ENCODE peak calls at places on chromosomes 16 and 17, in seven cellular contexts. One of them, this sample, is unnamed.
A peak's percentile ranks its signal among the peaks of the same experiment; 100 is the strongest.

GRCh38 chr17:44007346-44008204 is 3.2 kb downstream of the NAGS start:
- DNase-seq in activated CD8-positive, alpha-beta T cell treated with anti-CD3 and anti-CD28 coated beads for 36 hours: no peak
- DNase-seq in nephron progenitor cell: no peak
- DNase-seq in NCI-H1105: no peak
- DNase-seq in T-helper 17 cell: no peak
- DNase-seq in stimulated activated CD4-positive, alpha-beta T cell treated with anti-CD3 and anti-CD28 coated beads, Interleukin-4, amount 100 ng/mL, for 4 hours: no peak
- DNase-seq in HFFc6: no peak
- DNase-seq in this sample: no peak

GRCh38 chr17:74757502-74757901 is 9.1 kb downstream of the NHERF1 start:
- DNase-seq in activated CD8-positive, alpha-beta T cell treated with anti-CD3 and anti-CD28 coated beads for 36 hours: no peak
- DNase-seq in nephron progenitor cell: no peak
- DNase-seq in NCI-H1105: no peak
- DNase-seq in T-helper 17 cell: no peak
- DNase-seq in stimulated activated CD4-positive, alpha-beta T cell treated with anti-CD3 and anti-CD28 coated beads, Interleukin-4, amount 100 ng/mL, for 4 hours: no peak
- DNase-seq in HFFc6: no peak
- DNase-seq in this sample: no peak

GRCh38 chr16:81491522-81492188 is 47.0 kb downstream of the CMIP start:
- DNase-seq in activated CD8-positive, alpha-beta T cell treated with anti-CD3 and anti-CD28 coated beads for 36 hours: no peak
- DNase-seq in nephron progenitor cell: no peak
- DNase-seq in NCI-H1105: no peak
- DNase-seq in T-helper 17 cell: no peak
- DNase-seq in stimulated activated CD4-positive, alpha-beta T cell treated with anti-CD3 and anti-CD28 coated beads, Interleukin-4, amount 100 ng/mL, for 4 hours: no peak
- DNase-seq in HFFc6: peak; percentile 53
- DNase-seq in this sample: no peak

GRCh38 chr17:38579934-38580333 is 25.8 kb downstream of the SRCIN1 start:
- DNase-seq in activated CD8-positive, alpha-beta T cell treated with anti-CD3 and anti-CD28 coated beads for 36 hours: peak; percentile 78
- DNase-seq in nephron progenitor cell: peak; percentile 49
- DNase-seq in NCI-H1105: peak; percentile 96
- DNase-seq in T-helper 17 cell: no peak
- DNase-seq in stimulated activated CD4-positive, alpha-beta T cell treated with anti-CD3 and anti-CD28 coated beads, Interleukin-4, amount 100 ng/mL, for 4 hours: no peak
- DNase-seq in HFFc6: no peak
- DNase-seq in this sample: no peak

GRCh38 chr17:34254651-34255380 is at the start of gene CCL2:
- DNase-seq in activated CD8-positive, alpha-beta T cell treated with anti-CD3 and anti-CD28 coated beads for 36 hours: no peak
- DNase-seq in nephron progenitor cell: peak; percentile 52
- DNase-seq in NCI-H1105: no peak
- DNase-seq in T-helper 17 cell: no peak
- DNase-seq in stimulated activated CD4-positive, alpha-beta T cell treated with anti-CD3 and anti-CD28 coated beads, Interleukin-4, amount 100 ng/mL, for 4 hours: no peak
- DNase-seq in HFFc6: peak; percentile 78
- DNase-seq in this sample: no peak

GRCh38 chr16:48172682-48173081 is 16.9 kb upstream of the ABCC12 start:
- DNase-seq in activated CD8-positive, alpha-beta T cell treated with anti-CD3 and anti-CD28 coated beads for 36 hours: no peak
- DNase-seq in nephron progenitor cell: no peak
- DNase-seq in NCI-H1105: no peak
- DNase-seq in T-helper 17 cell: no peak
- DNase-seq in stimulated activated CD4-positive, alpha-beta T cell treated with anti-CD3 and anti-CD28 coated beads, Interleukin-4, amount 100 ng/mL, for 4 hours: no peak
- DNase-seq in HFFc6: no peak
- DNase-seq in this sample: no peak

GRCh38 chr17:8360260-8360659 is 16.2 kb downstream of the KRABD2 start:
- DNase-seq in activated CD8-positive, alpha-beta T cell treated with anti-CD3 and anti-CD28 coated beads for 36 hours: no peak
- DNase-seq in nephron progenitor cell: no peak
- DNase-seq in NCI-H1105: no peak
- DNase-seq in T-helper 17 cell: no peak
- DNase-seq in stimulated activated CD4-positive, alpha-beta T cell treated with anti-CD3 and anti-CD28 coated beads, Interleukin-4, amount 100 ng/mL, for 4 hours: no peak
- DNase-seq in HFFc6: no peak
- DNase-seq in this sample: no peak

GRCh38 chr17:50550661-50551432 is 3.9 kb downstream of the SPATA20 start:
- DNase-seq in activated CD8-positive, alpha-beta T cell treated with anti-CD3 and anti-CD28 coated beads for 36 hours: peak; percentile 33
- DNase-seq in nephron progenitor cell: peak; percentile 83
- DNase-seq in NCI-H1105: no peak
- DNase-seq in T-helper 17 cell: no peak
- DNase-seq in stimulated activated CD4-positive, alpha-beta T cell treated with anti-CD3 and anti-CD28 coated beads, Interleukin-4, amount 100 ng/mL, for 4 hours: no peak
- DNase-seq in HFFc6: peak; percentile 70
- DNase-seq in this sample: no peak

GRCh38 chr16:73171380-73171779 is 123.5 kb upstream of the ZFHX3 start:
- DNase-seq in activated CD8-positive, alpha-beta T cell treated with anti-CD3 and anti-CD28 coated beads for 36 hours: no peak
- DNase-seq in nephron progenitor cell: no peak
- DNase-seq in NCI-H1105: no peak
- DNase-seq in T-helper 17 cell: no peak
- DNase-seq in stimulated activated CD4-positive, alpha-beta T cell treated with anti-CD3 and anti-CD28 coated beads, Interleukin-4, amount 100 ng/mL, for 4 hours: no peak
- DNase-seq in HFFc6: no peak
- DNase-seq in this sample: no peak

GRCh38 chr17:59038734-59039133 is 67.9 kb downstream of the TRIM37 start:
- DNase-seq in activated CD8-positive, alpha-beta T cell treated with anti-CD3 and anti-CD28 coated beads for 36 hours: peak; percentile 4
- DNase-seq in nephron progenitor cell: no peak
- DNase-seq in NCI-H1105: no peak
- DNase-seq in T-helper 17 cell: no peak
- DNase-seq in stimulated activated CD4-positive, alpha-beta T cell treated with anti-CD3 and anti-CD28 coated beads, Interleukin-4, amount 100 ng/mL, for 4 hours: no peak
- DNase-seq in HFFc6: no peak
- DNase-seq in this sample: no peak

GRCh38 chr17:66165537-66166123 is 26.3 kb downstream of the CEP112 start:
- DNase-seq in activated CD8-positive, alpha-beta T cell treated with anti-CD3 and anti-CD28 coated beads for 36 hours: peak; percentile 6
- DNase-seq in nephron progenitor cell: peak; percentile 13
- DNase-seq in NCI-H1105: peak; percentile 8
- DNase-seq in T-helper 17 cell: no peak
- DNase-seq in stimulated activated CD4-positive, alpha-beta T cell treated with anti-CD3 and anti-CD28 coated beads, Interleukin-4, amount 100 ng/mL, for 4 hours: no peak
- DNase-seq in HFFc6: peak; percentile 66
- DNase-seq in this sample: no peak

GRCh38 chr17:3512512-3513171 is 36.8 kb downstream of the ASPA start:
- DNase-seq in activated CD8-positive, alpha-beta T cell treated with anti-CD3 and anti-CD28 coated beads for 36 hours: no peak
- DNase-seq in nephron progenitor cell: peak; percentile 23
- DNase-seq in NCI-H1105: no peak
- DNase-seq in T-helper 17 cell: no peak
- DNase-seq in stimulated activated CD4-positive, alpha-beta T cell treated with anti-CD3 and anti-CD28 coated beads, Interleukin-4, amount 100 ng/mL, for 4 hours: no peak
- DNase-seq in HFFc6: peak; percentile 8
- DNase-seq in this sample: no peak

GRCh38 chr16:1614226-1615102 is 2.3 kb downstream of the CRAMP1 start:
- DNase-seq in activated CD8-positive, alpha-beta T cell treated with anti-CD3 and anti-CD28 coated beads for 36 hours: peak; percentile 30
- DNase-seq in nephron progenitor cell: peak; percentile 65
- DNase-seq in NCI-H1105: no peak
- DNase-seq in T-helper 17 cell: no peak
- DNase-seq in stimulated activated CD4-positive, alpha-beta T cell treated with anti-CD3 and anti-CD28 coated beads, Interleukin-4, amount 100 ng/mL, for 4 hours: peak; percentile 9
- DNase-seq in HFFc6: peak; percentile 15
- DNase-seq in this sample: no peak

GRCh38 chr17:63966646-63967265 is 6.0 kb downstream of the SCN4A start:
- DNase-seq in activated CD8-positive, alpha-beta T cell treated with anti-CD3 and anti-CD28 coated beads for 36 hours: peak; percentile 86
- DNase-seq in nephron progenitor cell: no peak
- DNase-seq in NCI-H1105: no peak
- DNase-seq in T-helper 17 cell: no peak
- DNase-seq in stimulated activated CD4-positive, alpha-beta T cell treated with anti-CD3 and anti-CD28 coated beads, Interleukin-4, amount 100 ng/mL, for 4 hours: no peak
- DNase-seq in HFFc6: no peak
- DNase-seq in this sample: no peak

GRCh38 chr17:58337600-58338453 is 9.2 kb upstream of the TSPOAP1 start:
- DNase-seq in activated CD8-positive, alpha-beta T cell treated with anti-CD3 and anti-CD28 coated beads for 36 hours: peak; percentile 98
- DNase-seq in nephron progenitor cell: peak; percentile 68
- DNase-seq in NCI-H1105: no peak
- DNase-seq in T-helper 17 cell: peak; percentile 83
- DNase-seq in stimulated activated CD4-positive, alpha-beta T cell treated with anti-CD3 and anti-CD28 coated beads, Interleukin-4, amount 100 ng/mL, for 4 hours: peak; percentile 87
- DNase-seq in HFFc6: peak; percentile 84
- DNase-seq in this sample: peak; percentile 87

GRCh38 chr17:82273327-82274133 is at the start of gene CSNK1D:
- DNase-seq in activated CD8-positive, alpha-beta T cell treated with anti-CD3 and anti-CD28 coated beads for 36 hours: peak; percentile 95
- DNase-seq in nephron progenitor cell: peak; percentile 97
- DNase-seq in NCI-H1105: peak; percentile 78
- DNase-seq in T-helper 17 cell: peak; percentile 91
- DNase-seq in stimulated activated CD4-positive, alpha-beta T cell treated with anti-CD3 and anti-CD28 coated beads, Interleukin-4, amount 100 ng/mL, for 4 hours: peak; percentile 95
- DNase-seq in HFFc6: peak; percentile 63
- DNase-seq in this sample: peak; percentile 89

GRCh38 chr17:7797976-7798375 is 36.0 kb upstream of the KDM6B start:
- DNase-seq in activated CD8-positive, alpha-beta T cell treated with anti-CD3 and anti-CD28 coated beads for 36 hours: no peak
- DNase-seq in nephron progenitor cell: no peak
- DNase-seq in NCI-H1105: no peak
- DNase-seq in T-helper 17 cell: no peak
- DNase-seq in stimulated activated CD4-positive, alpha-beta T cell treated with anti-CD3 and anti-CD28 coated beads, Interleukin-4, amount 100 ng/mL, for 4 hours: no peak
- DNase-seq in HFFc6: no peak
- DNase-seq in this sample: no peak

GRCh38 chr17:43713494-43714162 is 45.0 kb downstream of the SOST start:
- DNase-seq in activated CD8-positive, alpha-beta T cell treated with anti-CD3 and anti-CD28 coated beads for 36 hours: peak; percentile 35
- DNase-seq in nephron progenitor cell: peak; percentile 59
- DNase-seq in NCI-H1105: peak; percentile 6
- DNase-seq in T-helper 17 cell: no peak
- DNase-seq in stimulated activated CD4-positive, alpha-beta T cell treated with anti-CD3 and anti-CD28 coated beads, Interleukin-4, amount 100 ng/mL, for 4 hours: peak; percentile 7
- DNase-seq in HFFc6: no peak
- DNase-seq in this sample: no peak

GRCh38 chr17:81925860-81926450 is 1.6 kb downstream of the MAFG start:
- DNase-seq in activated CD8-positive, alpha-beta T cell treated with anti-CD3 and anti-CD28 coated beads for 36 hours: no peak
- DNase-seq in nephron progenitor cell: no peak
- DNase-seq in NCI-H1105: no peak
- DNase-seq in T-helper 17 cell: no peak
- DNase-seq in stimulated activated CD4-positive, alpha-beta T cell treated with anti-CD3 and anti-CD28 coated beads, Interleukin-4, amount 100 ng/mL, for 4 hours: no peak
- DNase-seq in HFFc6: no peak
- DNase-seq in this sample: no peak

GRCh38 chr16:72042157-72042660 is 12.1 kb upstream of the HP start:
- DNase-seq in activated CD8-positive, alpha-beta T cell treated with anti-CD3 and anti-CD28 coated beads for 36 hours: no peak
- DNase-seq in nephron progenitor cell: no peak
- DNase-seq in NCI-H1105: no peak
- DNase-seq in T-helper 17 cell: no peak
- DNase-seq in stimulated activated CD4-positive, alpha-beta T cell treated with anti-CD3 and anti-CD28 coated beads, Interleukin-4, amount 100 ng/mL, for 4 hours: no peak
- DNase-seq in HFFc6: no peak
- DNase-seq in this sample: no peak

GRCh38 chr16:46743232-46743719 is 4.9 kb downstream of the MYLK3 start:
- DNase-seq in activated CD8-positive, alpha-beta T cell treated with anti-CD3 and anti-CD28 coated beads for 36 hours: peak; percentile 7
- DNase-seq in nephron progenitor cell: no peak
- DNase-seq in NCI-H1105: no peak
- DNase-seq in T-helper 17 cell: no peak
- DNase-seq in stimulated activated CD4-positive, alpha-beta T cell treated with anti-CD3 and anti-CD28 coated beads, Interleukin-4, amount 100 ng/mL, for 4 hours: no peak
- DNase-seq in HFFc6: peak; percentile 32
- DNase-seq in this sample: no peak

GRCh38 chr16:17266606-17267313 is 204.0 kb downstream of the XYLT1 start:
- DNase-seq in activated CD8-positive, alpha-beta T cell treated with anti-CD3 and anti-CD28 coated beads for 36 hours: no peak
- DNase-seq in nephron progenitor cell: no peak
- DNase-seq in NCI-H1105: no peak
- DNase-seq in T-helper 17 cell: no peak
- DNase-seq in stimulated activated CD4-positive, alpha-beta T cell treated with anti-CD3 and anti-CD28 coated beads, Interleukin-4, amount 100 ng/mL, for 4 hours: no peak
- DNase-seq in HFFc6: no peak
- DNase-seq in this sample: no peak

GRCh38 chr16:67415872-67416793 is at the start of gene ZDHHC1:
- DNase-seq in activated CD8-positive, alpha-beta T cell treated with anti-CD3 and anti-CD28 coated beads for 36 hours: peak; percentile 57
- DNase-seq in nephron progenitor cell: peak; percentile 82
- DNase-seq in NCI-H1105: peak; percentile 35
- DNase-seq in T-helper 17 cell: no peak
- DNase-seq in stimulated activated CD4-positive, alpha-beta T cell treated with anti-CD3 and anti-CD28 coated beads, Interleukin-4, amount 100 ng/mL, for 4 hours: peak; percentile 62
- DNase-seq in HFFc6: peak; percentile 33
- DNase-seq in this sample: no peak

GRCh38 chr17:64155751-64156544 is 26.0 kb upstream of the ERN1 start:
- DNase-seq in activated CD8-positive, alpha-beta T cell treated with anti-CD3 and anti-CD28 coated beads for 36 hours: no peak
- DNase-seq in nephron progenitor cell: peak; percentile 19
- DNase-seq in NCI-H1105: no peak
- DNase-seq in T-helper 17 cell: no peak
- DNase-seq in stimulated activated CD4-positive, alpha-beta T cell treated with anti-CD3 and anti-CD28 coated beads, Interleukin-4, amount 100 ng/mL, for 4 hours: no peak
- DNase-seq in HFFc6: no peak
- DNase-seq in this sample: no peak

GRCh38 chr16:57167951-57168350 is 17.9 kb downstream of the PSME3IP1 start:
- DNase-seq in activated CD8-positive, alpha-beta T cell treated with anti-CD3 and anti-CD28 coated beads for 36 hours: peak; percentile 16
- DNase-seq in nephron progenitor cell: no peak
- DNase-seq in NCI-H1105: no peak
- DNase-seq in T-helper 17 cell: no peak
- DNase-seq in stimulated activated CD4-positive, alpha-beta T cell treated with anti-CD3 and anti-CD28 coated beads, Interleukin-4, amount 100 ng/mL, for 4 hours: no peak
- DNase-seq in HFFc6: peak; percentile 71
- DNase-seq in this sample: no peak

GRCh38 chr16:19844945-19845641 is 39.6 kb downstream of the GPRC5B start:
- DNase-seq in activated CD8-positive, alpha-beta T cell treated with anti-CD3 and anti-CD28 coated beads for 36 hours: no peak
- DNase-seq in nephron progenitor cell: no peak
- DNase-seq in NCI-H1105: no peak
- DNase-seq in T-helper 17 cell: no peak
- DNase-seq in stimulated activated CD4-positive, alpha-beta T cell treated with anti-CD3 and anti-CD28 coated beads, Interleukin-4, amount 100 ng/mL, for 4 hours: no peak
- DNase-seq in HFFc6: peak; percentile 78
- DNase-seq in this sample: no peak

GRCh38 chr16:51431517-51432241 is 280.6 kb upstream of the SALL1 start:
- DNase-seq in activated CD8-positive, alpha-beta T cell treated with anti-CD3 and anti-CD28 coated beads for 36 hours: no peak
- DNase-seq in nephron progenitor cell: peak; percentile 29
- DNase-seq in NCI-H1105: no peak
- DNase-seq in T-helper 17 cell: no peak
- DNase-seq in stimulated activated CD4-positive, alpha-beta T cell treated with anti-CD3 and anti-CD28 coated beads, Interleukin-4, amount 100 ng/mL, for 4 hours: no peak
- DNase-seq in HFFc6: peak; percentile 99
- DNase-seq in this sample: no peak

GRCh38 chr16:30956601-30957455 is 726 bp upstream of the SETD1A start:
- DNase-seq in activated CD8-positive, alpha-beta T cell treated with anti-CD3 and anti-CD28 coated beads for 36 hours: peak; percentile 95
- DNase-seq in nephron progenitor cell: peak; percentile 93
- DNase-seq in NCI-H1105: peak; percentile 55
- DNase-seq in T-helper 17 cell: peak; percentile 83
- DNase-seq in stimulated activated CD4-positive, alpha-beta T cell treated with anti-CD3 and anti-CD28 coated beads, Interleukin-4, amount 100 ng/mL, for 4 hours: peak; percentile 90
- DNase-seq in HFFc6: peak; percentile 87
- DNase-seq in this sample: peak; percentile 78

GRCh38 chr17:61815863-61816523 is 47.3 kb downstream of the BRIP1 start:
- DNase-seq in activated CD8-positive, alpha-beta T cell treated with anti-CD3 and anti-CD28 coated beads for 36 hours: no peak
- DNase-seq in nephron progenitor cell: no peak
- DNase-seq in NCI-H1105: peak; percentile 30
- DNase-seq in T-helper 17 cell: no peak
- DNase-seq in stimulated activated CD4-positive, alpha-beta T cell treated with anti-CD3 and anti-CD28 coated beads, Interleukin-4, amount 100 ng/mL, for 4 hours: no peak
- DNase-seq in HFFc6: no peak
- DNase-seq in this sample: no peak

GRCh38 chr17:58324409-58325288 is 3.9 kb downstream of the TSPOAP1 start:
- DNase-seq in activated CD8-positive, alpha-beta T cell treated with anti-CD3 and anti-CD28 coated beads for 36 hours: no peak
- DNase-seq in nephron progenitor cell: peak; percentile 76
- DNase-seq in NCI-H1105: peak; percentile 64
- DNase-seq in T-helper 17 cell: no peak
- DNase-seq in stimulated activated CD4-positive, alpha-beta T cell treated with anti-CD3 and anti-CD28 coated beads, Interleukin-4, amount 100 ng/mL, for 4 hours: no peak
- DNase-seq in HFFc6: no peak
- DNase-seq in this sample: no peak

GRCh38 chr17:40579471-40579870 is 14.2 kb upstream of the CCR7 start:
- DNase-seq in activated CD8-positive, alpha-beta T cell treated with anti-CD3 and anti-CD28 coated beads for 36 hours: no peak
- DNase-seq in nephron progenitor cell: no peak
- DNase-seq in NCI-H1105: no peak
- DNase-seq in T-helper 17 cell: no peak
- DNase-seq in stimulated activated CD4-positive, alpha-beta T cell treated with anti-CD3 and anti-CD28 coated beads, Interleukin-4, amount 100 ng/mL, for 4 hours: no peak
- DNase-seq in HFFc6: no peak
- DNase-seq in this sample: no peak

GRCh38 chr17:81939881-81940385 is 2.8 kb upstream of the PYCR1 start:
- DNase-seq in activated CD8-positive, alpha-beta T cell treated with anti-CD3 and anti-CD28 coated beads for 36 hours: no peak
- DNase-seq in nephron progenitor cell: no peak
- DNase-seq in NCI-H1105: no peak
- DNase-seq in T-helper 17 cell: no peak
- DNase-seq in stimulated activated CD4-positive, alpha-beta T cell treated with anti-CD3 and anti-CD28 coated beads, Interleukin-4, amount 100 ng/mL, for 4 hours: no peak
- DNase-seq in HFFc6: no peak
- DNase-seq in this sample: no peak

GRCh38 chr17:58205936-58206335 is 13.1 kb downstream of the MKS1 start:
- DNase-seq in activated CD8-positive, alpha-beta T cell treated with anti-CD3 and anti-CD28 coated beads for 36 hours: no peak
- DNase-seq in nephron progenitor cell: no peak
- DNase-seq in NCI-H1105: no peak
- DNase-seq in T-helper 17 cell: no peak
- DNase-seq in stimulated activated CD4-positive, alpha-beta T cell treated with anti-CD3 and anti-CD28 coated beads, Interleukin-4, amount 100 ng/mL, for 4 hours: no peak
- DNase-seq in HFFc6: no peak
- DNase-seq in this sample: no peak

GRCh38 chr16:84117482-84117843 is 721 bp upstream of the MBTPS1 start:
- DNase-seq in activated CD8-positive, alpha-beta T cell treated with anti-CD3 and anti-CD28 coated beads for 36 hours: peak; percentile 79
- DNase-seq in nephron progenitor cell: no peak
- DNase-seq in NCI-H1105: no peak
- DNase-seq in T-helper 17 cell: no peak
- DNase-seq in stimulated activated CD4-positive, alpha-beta T cell treated with anti-CD3 and anti-CD28 coated beads, Interleukin-4, amount 100 ng/mL, for 4 hours: peak; percentile 32
- DNase-seq in HFFc6: peak; percentile 25
- DNase-seq in this sample: no peak

GRCh38 chr16:74742051-74742481 is 32.6 kb downstream of the FA2H start:
- DNase-seq in activated CD8-positive, alpha-beta T cell treated with anti-CD3 and anti-CD28 coated beads for 36 hours: no peak
- DNase-seq in nephron progenitor cell: peak; percentile 25
- DNase-seq in NCI-H1105: no peak
- DNase-seq in T-helper 17 cell: no peak
- DNase-seq in stimulated activated CD4-positive, alpha-beta T cell treated with anti-CD3 and anti-CD28 coated beads, Interleukin-4, amount 100 ng/mL, for 4 hours: no peak
- DNase-seq in HFFc6: no peak
- DNase-seq in this sample: no peak

GRCh38 chr17:8994319-8994718 is 27.0 kb upstream of the NTN1 start:
- DNase-seq in activated CD8-positive, alpha-beta T cell treated with anti-CD3 and anti-CD28 coated beads for 36 hours: peak; percentile 88
- DNase-seq in nephron progenitor cell: peak; percentile 83
- DNase-seq in NCI-H1105: peak; percentile 29
- DNase-seq in T-helper 17 cell: peak; percentile 22
- DNase-seq in stimulated activated CD4-positive, alpha-beta T cell treated with anti-CD3 and anti-CD28 coated beads, Interleukin-4, amount 100 ng/mL, for 4 hours: peak; percentile 58
- DNase-seq in HFFc6: peak; percentile 19
- DNase-seq in this sample: no peak